ENCODE peak calls at places on chromosome 10, in five cellular contexts. Z is HEK293T; G is stimulated activated CD8-positive, alpha-beta memory T cell treated with anti-CD3 and anti-CD28 coated beads, Interleukin-7, amount 100 ng/mL, for 4 hours; J is IMR-90; K is adipocyte. R is an unnamed sample.
A peak's percentile ranks its signal among the peaks of the same experiment; 100 is the strongest.

GRCh38 chr10:117164878-117165556 is 26.9 kb upstream of the VAX1 start:
- DNase-seq in Z (no peak), G (no peak), J (no peak), K (peak; percentile 16), R (no peak)

GRCh38 chr10:22071332-22071731 is 67.8 kb upstream of the DNAJC1 start:
- DNase-seq in Z (no peak), G (no peak), J (no peak), K (no peak), R (no peak)

GRCh38 chr10:7667262-7668141 is 736 bp upstream of the ITIH5 start:
- DNase-seq in Z (no peak), G (no peak), J (no peak), K (no peak), R (no peak)

GRCh38 chr10:43233601-43234430 is 33.0 kb downstream of the RASGEF1A start:
- DNase-seq in Z (no peak), G (no peak), J (no peak), K (no peak), R (no peak)

GRCh38 chr10:22615819-22616499 is 98.4 kb downstream of the PIP4K2A start:
- DNase-seq in Z (peak; percentile 56), G (peak; percentile 19), J (no peak), K (no peak), R (peak; percentile 65)

GRCh38 chr10:16521311-16522016 is at the start of gene C1QL3:
- DNase-seq in Z (no peak), G (no peak), J (peak; percentile 21), K (peak; percentile 48), R (peak; percentile 24)

GRCh38 chr10:125607689-125608290 is 75.2 kb downstream of the TEX36 start:
- DNase-seq in Z (no peak), G (no peak), J (no peak), K (no peak), R (no peak)

GRCh38 chr10:28382520-28383269 is 79.8 kb upstream of the MPP7 start:
- DNase-seq in Z (no peak), G (no peak), J (peak; percentile 72), K (peak; percentile 86), R (peak; percentile 68)

GRCh38 chr10:20302033-20302432 is 485.8 kb downstream of the PLXDC2 start:
- DNase-seq in Z (no peak), G (no peak), J (no peak), K (no peak), R (no peak)

GRCh38 chr10:115969591-115969990 is 303.4 kb downstream of the GFRA1 start:
- DNase-seq in Z (no peak), G (no peak), J (no peak), K (no peak), R (no peak)

GRCh38 chr10:34801066-34801738 is 13.9 kb downstream of the PARD3 start:
- DNase-seq in Z (no peak), G (no peak), J (no peak), K (no peak), R (peak; percentile 44)

GRCh38 chr10:86188326-86188725 is 178.3 kb downstream of the GRID1 start:
- DNase-seq in Z (no peak), G (no peak), J (no peak), K (no peak), R (no peak)

GRCh38 chr10:17272648-17273047 is 44.6 kb downstream of the VIM start:
- DNase-seq in Z (no peak), G (no peak), J (no peak), K (no peak), R (no peak)

GRCh38 chr10:370222-370825 is 235.1 kb downstream of the ZMYND11 start:
- DNase-seq in Z (no peak), G (no peak), J (peak; percentile 65), K (peak; percentile 55), R (peak; percentile 16)

R was measured in fibroblast of mammary gland.